ENCODE peak calls at places on chromosome 10, in eight cellular contexts. W is brain microvascular endothelial cell; D is Peyer's patch; P is OCI-M1; V is choroid plexus epithelial cell; R is right lobe of liver; S is astrocyte of the spinal cord; N is effector CD4-positive, alpha-beta T cell. H is an unnamed sample.

GRCh38 chr10:46528675-46529615 is 27.5 kb downstream of the GPRIN2 start:
- DNase-seq in W (no peak), D (peak; percentile 35), P (no peak), V (peak; percentile 17), R (no peak), S (no peak), N (no peak), H (no peak)

GRCh38 chr10:68517188-68517587 is 10.1 kb downstream of the SLC25A16 start:
- DNase-seq in W (no peak), D (peak; percentile 18), P (no peak), V (no peak), R (no peak), S (no peak), N (no peak), H (no peak)

GRCh38 chr10:68231106-68231901 is 609 bp downstream of the ATOH7 start:
- DNase-seq in W (peak; percentile 54), D (peak; percentile 62), P (no peak), V (peak; percentile 62), R (peak; percentile 69), S (peak; percentile 64), N (no peak), H (peak; percentile 33)

GRCh38 chr10:119616879-119617580 is 20.3 kb upstream of the TIAL1 start:
- DNase-seq in W (no peak), D (no peak), P (peak; percentile 90), V (peak; percentile 41), R (no peak), S (no peak), N (no peak), H (no peak)

GRCh38 chr10:27474741-27475140 is 29.4 kb upstream of the RAB18 start:
- DNase-seq in W (no peak), D (no peak), P (no peak), V (no peak), R (no peak), S (no peak), N (no peak), H (no peak)

GRCh38 chr10:11373626-11374310 is 237.7 kb downstream of the USP6NL start:
- DNase-seq in W (no peak), D (no peak), P (no peak), V (no peak), R (no peak), S (peak; percentile 6), N (no peak), H (no peak)

GRCh38 chr10:1253476-1254353 is 197.5 kb downstream of the WDR37 start:
- DNase-seq in W (no peak), D (no peak), P (no peak), V (no peak), R (no peak), S (no peak), N (no peak), H (no peak)

GRCh38 chr10:70479161-70479531 is 579 bp downstream of the PALD1 start:
- DNase-seq in W (no peak), D (no peak), P (no peak), V (no peak), R (no peak), S (no peak), N (no peak), H (no peak)

GRCh38 chr10:76632158-76633051 is 1005.2 kb downstream of the KCNMA1 start:
- DNase-seq in W (no peak), D (no peak), P (no peak), V (peak; percentile 9), R (peak; percentile 49), S (no peak), N (no peak), H (peak; percentile 54)

GRCh38 chr10:21525367-21526183 is at the start of gene SKIDA1:
- DNase-seq in W (peak; percentile 84), D (peak; percentile 85), P (peak; percentile 96), V (peak; percentile 97), R (peak; percentile 94), S (peak; percentile 95), N (peak; percentile 33), H (peak; percentile 83)

GRCh38 chr10:47402681-47403301 is 18.7 kb upstream of the ZNF488 start:
- DNase-seq in W (peak; percentile 81), D (peak; percentile 62), P (no peak), V (peak; percentile 79), R (no peak), S (peak; percentile 90), N (no peak), H (peak; percentile 15)

GRCh38 chr10:5888843-5889623 is 660 bp downstream of the ANKRD16 start:
- DNase-seq in W (no peak), D (peak; percentile 61), P (peak; percentile 66), V (peak; percentile 23), R (peak; percentile 54), S (peak; percentile 22), N (peak; percentile 21), H (peak; percentile 78)

GRCh38 chr10:74718208-74718607 is 108.2 kb upstream of the KAT6B start:
- DNase-seq in W (no peak), D (no peak), P (peak; percentile 31), V (no peak), R (no peak), S (no peak), N (no peak), H (no peak)

GRCh38 chr10:31650010-31650409 is 278.6 kb downstream of the ARHGAP12 start:
- DNase-seq in W (peak; percentile 89), D (peak; percentile 60), P (no peak), V (peak; percentile 89), R (no peak), S (peak; percentile 94), N (no peak), H (peak; percentile 56)

GRCh38 chr10:114043532-114044250 is at the start of gene ADRB1:
- DNase-seq in W (peak; percentile 24), D (peak; percentile 90), P (no peak), V (peak; percentile 33), R (peak; percentile 73), S (peak; percentile 58), N (peak; percentile 5), H (peak; percentile 64)

GRCh38 chr10:48606530-48607355 is 1.9 kb upstream of the ARHGAP22 start:
- DNase-seq in W (peak; percentile 94), D (peak; percentile 54), P (peak; percentile 60), V (peak; percentile 83), R (peak; percentile 25), S (peak; percentile 92), N (no peak), H (peak; percentile 24)

GRCh38 chr10:132264966-132265877 is 42.5 kb downstream of the STK32C start:
- DNase-seq in W (no peak), D (no peak), P (no peak), V (peak; percentile 15), R (no peak), S (peak; percentile 9), N (no peak), H (no peak)

GRCh38 chr10:87863102-87863943 is at the start of the genes KLLN and PTEN:
- DNase-seq in W (peak; percentile 85), D (peak; percentile 95), P (peak; percentile 98), V (peak; percentile 95), R (peak; percentile 92), S (peak; percentile 94), N (peak; percentile 73), H (peak; percentile 85)

GRCh38 chr10:69451209-69451783 is at the start of gene TSPAN15:
- DNase-seq in W (peak; percentile 70), D (peak; percentile 94), P (peak; percentile 14), V (peak; percentile 79), R (peak; percentile 85), S (peak; percentile 70), N (peak; percentile 72), H (peak; percentile 91)

GRCh38 chr10:2882628-2883027 is 184.7 kb upstream of the PFKP start:
- DNase-seq in W (no peak), D (no peak), P (no peak), V (no peak), R (no peak), S (no peak), N (no peak), H (peak; percentile 56)

GRCh38 chr10:49194212-49194920 is 6.2 kb upstream of the TMEM273 start:
- DNase-seq in W (no peak), D (peak; percentile 24), P (no peak), V (no peak), R (no peak), S (no peak), N (no peak), H (no peak)

H was measured in D341Med.